ENCODE peak calls at places on chromosomes 3 and 15, in eight cellular contexts. C is foreskin keratinocyte; H is upper lobe of right lung; B is kidney tubule cell; I is heart right ventricle; M is activated T-helper 1 cell treated with anti-CD3 and anti-CD28 coated beads, Interleukin-12 subunit alpha, Interleukin-12 subunit beta, Interleukin-2, Interleukin-4 antibody, amounts not matched to agents 30 ng/mL and 10 ng/mL and 1 ng/mL, durations not matched to agents 14 hours and 24 hours and 36 hours; U is non-pigmented ciliary epithelial cell; O is effector CD4-positive, alpha-beta T cell. T is an unnamed sample.

GRCh38 chr15:33533197-33533596 is 222.4 kb downstream of the RYR3 start:
- DNase-seq in O (no peak), B (no peak), U (no peak), M (no peak), H (no peak), I (no peak), C (no peak), T (no peak)

GRCh38 chr3:194203482-194204035 is 67.6 kb downstream of the HES1 start:
- DNase-seq in B (no peak), H (no peak), O (no peak), M (peak; percentile 18), C (no peak), U (no peak), I (no peak), T (no peak)

GRCh38 chr15:58462547-58462946 is 30.8 kb downstream of the LIPC start:
- DNase-seq in B (peak; percentile 90), U (no peak), O (no peak), H (no peak), C (no peak), M (no peak), I (no peak), T (no peak)

GRCh38 chr3:32423534-32423933 is 31.9 kb downstream of the CMTM7 start:
- DNase-seq in I (no peak), O (no peak), C (no peak), B (no peak), M (no peak), H (no peak), U (no peak), T (no peak)

GRCh38 chr3:130658666-130659065 is 88.0 kb downstream of the PIK3R4 start:
- DNase-seq in H (no peak), U (no peak), I (peak; percentile 8), O (no peak), B (peak; percentile 56), C (no peak), M (no peak), T (no peak)

GRCh38 chr3:43686700-43687498 is 3.8 kb upstream of the ABHD5 start:
- DNase-seq in O (no peak), C (no peak), B (no peak), I (no peak), U (no peak), H (no peak), M (no peak), T (no peak)

GRCh38 chr15:96565266-96565665 is 234.8 kb downstream of the NR2F2 start:
- DNase-seq in I (no peak), B (no peak), U (no peak), O (no peak), H (no peak), M (no peak), C (peak; percentile 35), T (no peak)

GRCh38 chr3:131526801-131527347 is 24.1 kb upstream of the MRPL3 start:
- DNase-seq in I (peak; percentile 15), B (peak; percentile 70), C (no peak), O (no peak), U (peak; percentile 6), M (no peak), H (peak; percentile 65), T (no peak)

GRCh38 chr3:74347563-74348268 is 266.7 kb downstream of the CNTN3 start:
- DNase-seq in B (no peak), O (no peak), C (no peak), I (no peak), M (no peak), U (no peak), H (no peak), T (no peak)

GRCh38 chr3:139772539-139773500 is 95.0 kb upstream of the NMNAT3 start:
- DNase-seq in U (peak; percentile 97), B (peak; percentile 94), I (no peak), H (no peak), M (no peak), O (no peak), C (peak; percentile 26), T (no peak)

GRCh38 chr3:49803464-49804140 is 541 bp downstream of the INKA1 start:
- DNase-seq in M (no peak), U (no peak), B (no peak), C (peak; percentile 70), I (peak; percentile 62), O (peak; percentile 45), H (no peak), T (peak; percentile 77)

GRCh38 chr3:190586631-190587000 is 72.7 kb downstream of the IL1RAP start:
- DNase-seq in M (no peak), C (peak; percentile 83), O (no peak), I (no peak), U (no peak), H (no peak), B (peak; percentile 73), T (no peak)

GRCh38 chr3:158140396-158140795 is 30.5 kb downstream of the RSRC1 start:
- DNase-seq in O (no peak), B (no peak), I (no peak), C (no peak), U (no peak), H (no peak), M (no peak), T (no peak)

GRCh38 chr3:38649500-38650247 is at the start of gene SCN5A:
- DNase-seq in H (peak; percentile 70), M (peak; percentile 27), C (no peak), I (peak; percentile 45), B (peak; percentile 52), O (peak; percentile 14), U (no peak), T (no peak)

GRCh38 chr3:181464033-181464694 is 247.6 kb upstream of the SOX2 start:
- DNase-seq in M (no peak), U (no peak), C (no peak), H (no peak), B (no peak), O (no peak), I (no peak), T (no peak)

GRCh38 chr15:84871428-84871985 is 13.0 kb upstream of the SLC28A1 start:
- DNase-seq in C (no peak), U (no peak), B (no peak), M (no peak), H (no peak), I (no peak), O (no peak), T (no peak)

GRCh38 chr15:79881668-79882067 is 15.1 kb downstream of the MTHFS start:
- DNase-seq in I (no peak), U (no peak), B (no peak), H (no peak), C (no peak), M (no peak), O (no peak), T (no peak)

GRCh38 chr3:149000207-149000745 is 8.9 kb downstream of the GYG1 start:
- DNase-seq in H (no peak), C (no peak), U (no peak), O (no peak), M (no peak), I (no peak), B (no peak), T (no peak)

GRCh38 chr3:120147072-120147871 is 53.0 kb upstream of the GSK3B start:
- DNase-seq in M (no peak), U (no peak), C (no peak), H (no peak), B (no peak), I (no peak), O (peak; percentile 38), T (peak; percentile 14)

GRCh38 chr3:109176726-109177125 is 40.2 kb downstream of the C3orf85 start:
- DNase-seq in O (no peak), I (no peak), C (no peak), B (no peak), H (no peak), U (no peak), M (no peak), T (no peak)

GRCh38 chr3:62601238-62601856 is 228.0 kb upstream of the FEZF2 start:
- DNase-seq in O (no peak), H (no peak), M (no peak), B (peak; percentile 46), C (peak; percentile 76), U (no peak), I (no peak), T (no peak)

GRCh38 chr15:68300115-68300940 is 22.8 kb downstream of the FEM1B start:
- DNase-seq in U (no peak), B (no peak), H (no peak), C (no peak), O (no peak), I (peak; percentile 2), M (no peak), T (no peak)

GRCh38 chr3:136377499-136377898 is 127.4 kb downstream of the PCCB start:
- DNase-seq in M (no peak), C (no peak), I (no peak), U (no peak), B (no peak), H (no peak), O (no peak), T (no peak)

GRCh38 chr3:107993771-107994170 is 97.1 kb downstream of the CD47 start:
- DNase-seq in U (no peak), I (no peak), C (no peak), M (no peak), O (no peak), H (no peak), B (peak; percentile 66), T (no peak)

GRCh38 chr15:101535170-101535902 is 45.8 kb upstream of the PCSK6 start:
- DNase-seq in H (no peak), I (no peak), C (no peak), U (no peak), B (no peak), M (no peak), O (no peak), T (no peak)

GRCh38 chr3:138375446-138375845 is 27.1 kb downstream of the MRAS start:
- DNase-seq in C (no peak), I (no peak), B (no peak), M (no peak), O (no peak), H (peak; percentile 6), U (no peak), T (no peak)

T was measured in GDM1.